ENCODE peak calls at places on chromosomes 16 and 17, in seven cellular contexts. T, C, N, Y, K, G and X are unnamed samples.

GRCh38 chr16:27491894-27492587 is 57.7 kb downstream of the GTF3C1 start:
- DNase-seq in T (no peak), C (no peak), N (no peak), Y (no peak), K (no peak), G (no peak), X (no peak)

GRCh38 chr17:33469911-33470310 is 176.8 kb upstream of the ASIC2 start:
- DNase-seq in T (peak), C (peak), N (no peak), Y (peak), K (peak), G (no peak), X (no peak)

GRCh38 chr17:21295036-21295952 is 10.8 kb downstream of the MAP2K3 start:
- DNase-seq in T (no peak), C (peak), N (no peak), Y (no peak), K (no peak), G (peak), X (no peak)

GRCh38 chr17:20234266-20234665 is 225.1 kb downstream of the SPECC1 start:
- DNase-seq in T (no peak), C (no peak), N (no peak), Y (no peak), K (no peak), G (no peak), X (no peak)

GRCh38 chr17:46028374-46028773 is 29.3 kb downstream of the STH start:
- DNase-seq in T (no peak), C (no peak), N (no peak), Y (no peak), K (no peak), G (no peak), X (no peak)

GRCh38 chr17:64785050-64785449 is 122.9 kb upstream of the SMURF2 start:
- DNase-seq in T (no peak), C (no peak), N (no peak), Y (no peak), K (no peak), G (no peak), X (no peak)

GRCh38 chr17:33416131-33416530 is 123.0 kb upstream of the ASIC2 start:
- DNase-seq in T (no peak), C (no peak), N (no peak), Y (no peak), K (no peak), G (no peak), X (no peak)

GRCh38 chr16:54459509-54460235 is 173.1 kb upstream of the IRX3 start:
- DNase-seq in T (no peak), C (no peak), N (no peak), Y (no peak), K (peak), G (no peak), X (no peak)

GRCh38 chr16:17154981-17155380 is 315.8 kb downstream of the XYLT1 start:
- DNase-seq in T (no peak), C (no peak), N (peak), Y (peak), K (no peak), G (no peak), X (no peak)

GRCh38 chr16:77896357-77896972 is 108.1 kb downstream of the VAT1L start:
- DNase-seq in T (no peak), C (peak), N (no peak), Y (peak), K (peak), G (no peak), X (no peak)

GRCh38 chr16:80007216-80007615 is 406.7 kb upstream of the MAF start:
- DNase-seq in T (no peak), C (no peak), N (no peak), Y (no peak), K (peak), G (no peak), X (no peak)

GRCh38 chr17:77273397-77274136 is 132.8 kb downstream of the SEC14L1 start:
- DNase-seq in T (no peak), C (no peak), N (no peak), Y (no peak), K (no peak), G (no peak), X (no peak)

GRCh38 chr17:72782985-72783701 is 309.3 kb downstream of the SLC39A11 start:
- DNase-seq in T (no peak), C (no peak), N (no peak), Y (no peak), K (no peak), G (no peak), X (no peak)

GRCh38 chr17:80428363-80428762 is 13.4 kb downstream of the ENDOV start:
- DNase-seq in T (no peak), C (no peak), N (no peak), Y (no peak), K (no peak), G (no peak), X (no peak)

GRCh38 chr16:29820271-29820701 is at the start of gene MVP:
- DNase-seq in T (no peak), C (peak), N (peak), Y (peak), K (peak), G (no peak), X (peak)

GRCh38 chr17:15741624-15742023 is 9.5 kb downstream of the TBC1D26 start:
- DNase-seq in T (no peak), C (no peak), N (no peak), Y (no peak), K (no peak), G (no peak), X (no peak)

GRCh38 chr16:21610006-21610544 is 10.7 kb downstream of the METTL9 start:
- DNase-seq in T (no peak), C (no peak), N (no peak), Y (no peak), K (no peak), G (no peak), X (no peak)

DNA sequence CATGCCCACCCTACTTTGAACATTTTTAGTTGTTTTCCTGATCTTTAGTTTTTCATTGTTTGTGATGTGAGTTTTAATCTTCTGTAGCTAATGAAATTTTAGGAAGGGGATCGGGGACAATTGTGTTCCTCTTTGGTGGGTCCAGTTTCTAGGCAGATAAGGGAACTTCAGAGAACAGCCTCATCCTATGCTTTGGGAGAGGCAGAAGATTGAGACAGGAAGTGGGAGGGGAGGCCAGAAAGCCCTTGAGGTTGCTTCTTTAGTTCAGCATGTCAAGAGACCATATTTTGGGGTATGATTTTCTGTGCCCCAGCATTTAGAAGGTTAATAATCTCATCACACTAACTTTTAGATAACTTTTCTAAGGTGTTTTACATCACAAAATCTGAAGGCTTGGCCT is 191.0 kb downstream of the TANC2 start:
- DNase-seq in T (no peak), C (no peak), N (no peak), Y (no peak), K (no peak), G (no peak), X (no peak)
- TF ChIP-seq CTCF in T (no peak), C (no peak), N (no peak), Y (no peak), K (no peak), G (no peak), X (no peak)

DNA sequence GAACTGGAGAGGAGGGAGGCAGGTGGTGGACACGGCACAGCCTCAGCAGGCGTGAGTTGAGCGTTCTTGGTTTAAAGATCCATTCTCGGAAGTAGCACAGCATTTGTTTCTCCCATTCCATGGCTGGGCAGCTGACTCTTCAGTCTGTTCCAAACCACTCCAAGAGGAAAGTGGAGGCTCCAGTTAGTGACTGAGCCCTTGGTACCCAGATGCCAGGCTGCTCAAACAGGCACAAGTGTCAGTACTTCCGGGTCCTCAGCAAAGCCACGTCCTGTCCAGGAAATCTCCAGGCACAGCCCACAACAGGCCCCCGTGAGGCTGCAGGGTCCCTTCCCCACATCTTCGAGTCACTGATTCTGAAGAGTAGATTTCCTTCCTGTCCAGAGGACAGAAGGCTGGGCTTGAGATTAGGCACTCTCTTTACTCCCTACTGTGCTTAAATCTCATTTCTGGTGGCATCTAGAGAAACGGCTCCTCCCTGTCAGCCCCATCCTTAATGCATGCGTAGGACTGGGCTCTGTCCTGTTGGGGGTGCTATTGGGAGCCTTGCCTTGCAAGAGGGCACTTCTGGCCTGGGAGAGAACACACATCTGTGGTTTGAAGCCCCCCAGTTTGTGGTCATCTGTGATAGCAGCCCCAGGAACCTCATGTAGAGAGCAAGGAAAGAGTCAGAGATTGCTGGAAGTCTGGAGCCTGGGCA is 39.7 kb upstream of the NAT9 start:
- DNase-seq in T (no peak), C (no peak), N (no peak), Y (no peak), K (peak), G (no peak), X (no peak)
- TF ChIP-seq CTCF in T (no peak), C (no peak), N (no peak), Y (no peak), K (peak), G (no peak), X (no peak)

GRCh38 chr16:71369494-71369893 is 11.0 kb downstream of the CALB2 start:
- DNase-seq in T (no peak), C (no peak), N (no peak), Y (no peak), K (no peak), G (no peak), X (no peak)

GRCh38 chr16:71365021-71365420 is 6.5 kb downstream of the CALB2 start:
- DNase-seq in T (no peak), C (no peak), N (no peak), Y (no peak), K (no peak), G (no peak), X (no peak)

GRCh38 chr16:71364306-71364705 is 5.8 kb downstream of the CALB2 start:
- DNase-seq in T (no peak), C (peak), N (no peak), Y (peak), K (no peak), G (no peak), X (no peak)

GRCh38 chr16:71368958-71369357 is 10.4 kb downstream of the CALB2 start:
- DNase-seq in T (no peak), C (no peak), N (no peak), Y (no peak), K (no peak), G (no peak), X (no peak)

DNA sequence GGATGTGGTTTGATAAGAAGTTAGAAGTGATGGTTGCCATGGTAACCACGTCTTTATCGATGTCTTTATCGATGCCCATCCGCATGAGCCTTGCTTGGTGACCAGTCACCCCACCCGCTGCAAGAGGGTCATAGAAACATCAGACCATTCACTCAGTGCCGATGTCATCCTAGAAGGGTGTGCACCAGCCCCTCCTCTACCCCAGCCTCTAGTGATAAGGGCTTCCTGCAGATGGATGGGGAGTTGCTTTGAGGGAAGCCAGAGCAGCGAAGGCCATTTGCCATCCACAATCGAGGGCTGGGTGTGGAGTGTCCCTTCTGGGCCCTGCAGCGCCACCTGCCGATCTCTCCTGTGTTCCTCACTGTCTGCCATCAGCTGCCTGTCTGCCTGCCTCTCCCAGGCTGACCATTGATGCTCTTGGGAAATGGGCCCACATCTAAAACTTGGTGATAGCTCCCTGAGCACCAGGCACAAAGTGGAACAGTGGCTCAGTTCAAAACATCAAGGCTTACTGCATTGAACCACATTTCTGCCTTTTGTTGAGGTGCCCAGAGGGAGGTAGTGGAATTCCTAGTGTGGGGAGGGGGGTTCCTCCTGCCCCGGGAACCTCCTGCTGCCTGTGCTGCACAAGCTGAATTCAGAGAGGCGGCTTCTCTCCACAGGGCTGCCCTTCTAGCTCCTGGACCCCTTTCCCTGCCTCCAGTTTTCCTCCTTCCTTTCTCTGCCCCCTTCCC is 8.9 kb downstream of the CALB2 start:
- DNase-seq in T (no peak), C (peak), N (no peak), Y (peak), K (peak), G (no peak), X (no peak)
- TF ChIP-seq CTCF in T (peak), C (peak), N (no peak), Y (peak), K (peak), G (peak), X (no peak)

GRCh38 chr17:35536664-35537160 is 766 bp downstream of the SLFN12L start:
- DNase-seq in T (no peak), C (no peak), N (no peak), Y (no peak), K (no peak), G (no peak), X (no peak)

GRCh38 chr17:35537569-35538209 is at the start of gene SLFN12L:
- DNase-seq in T (no peak), C (peak), N (no peak), Y (no peak), K (no peak), G (no peak), X (no peak)

GRCh38 chr17:35541434-35541833 is 4.0 kb upstream of the SLFN12L start:
- DNase-seq in T (no peak), C (no peak), N (no peak), Y (no peak), K (peak), G (no peak), X (no peak)

GRCh38 chr17:35540589-35541404 is 3.3 kb upstream of the SLFN12L start:
- DNase-seq in T (no peak), C (peak), N (peak), Y (peak), K (peak), G (no peak), X (peak)

DNA sequence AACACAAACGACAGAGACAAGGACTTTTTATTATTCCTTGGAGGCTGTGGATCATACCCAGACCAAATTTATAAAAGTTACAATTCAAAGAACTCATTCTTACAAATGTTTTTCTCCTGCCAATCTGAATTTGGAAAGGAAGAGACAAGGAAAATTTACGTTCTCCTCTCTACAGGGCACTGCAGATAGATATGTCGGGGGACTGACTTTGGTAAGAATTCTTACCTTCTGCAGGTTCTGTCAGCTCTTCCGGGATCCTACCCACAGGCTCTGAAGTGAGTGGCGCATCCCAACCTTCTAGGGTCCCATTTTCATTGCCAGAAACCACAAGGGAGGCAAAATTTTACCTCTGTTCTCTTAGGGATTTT is 2.2 kb upstream of the SLFN12L start:
- DNase-seq in T (no peak), C (no peak), N (no peak), Y (no peak), K (no peak), G (no peak), X (no peak)
- TF ChIP-seq CTCF in T (no peak), C (no peak), N (no peak), Y (no peak), K (no peak), G (no peak), X (no peak)

GRCh38 chr17:61203765-61204164 is 195.9 kb upstream of the TBX2 start:
- DNase-seq in T (no peak), C (no peak), N (no peak), Y (peak), K (peak), G (no peak), X (no peak)
- TF ChIP-seq CTCF in T (no peak), C (no peak), N (no peak), Y (no peak), K (no peak), G (no peak), X (no peak)